ENCODE peak calls at places on chromosomes 1 and 21, in four cellular contexts. T is cardiac muscle cell, G is tibial nerve, C is OCI-LY7. O is an unnamed sample.

GRCh38 chr1:231420959-231421615 is 1.0 kb downstream of the EGLN1 start:
- DNase-seq in T (peak; percentile 75), G (no peak), C (peak; percentile 75), O (peak; percentile 84)

GRCh38 chr1:41078616-41079015 is 57.1 kb upstream of the SLFNL1 start:
- DNase-seq in T (no peak), G (no peak), C (no peak), O (no peak)

GRCh38 chr1:209051598-209051997 is 531.9 kb upstream of the CAMK1G start:
- DNase-seq in T (no peak), G (no peak), C (no peak), O (no peak)

GRCh38 chr1:218529691-218530310 is 184.7 kb downstream of the TGFB2 start:
- DNase-seq in T (no peak), G (no peak), C (no peak), O (no peak)

GRCh38 chr1:211724711-211725196 is 49.3 kb upstream of the NEK2 start:
- DNase-seq in T (no peak), G (no peak), C (no peak), O (no peak)

GRCh38 chr1:182488803-182489202 is 38.9 kb downstream of the RGSL1 start:
- DNase-seq in T (no peak), G (no peak), C (no peak), O (no peak)

GRCh38 chr1:115771094-115771846 is 2.8 kb upstream of the CASQ2 start:
- DNase-seq in T (no peak), G (no peak), C (no peak), O (no peak)

GRCh38 chr1:246609632-246610031 is 43.4 kb downstream of the CNST start:
- DNase-seq in T (no peak), G (no peak), C (no peak), O (no peak)

GRCh38 chr1:201088901-201089525 is 23.2 kb downstream of the CACNA1S start:
- DNase-seq in T (no peak), G (no peak), C (no peak), O (no peak)

GRCh38 chr1:9442266-9442846 is 96.9 kb upstream of the SLC25A33 start:
- DNase-seq in T (no peak), G (no peak), C (no peak), O (no peak)

GRCh38 chr1:14242145-14242544 is 356.3 kb upstream of the KAZN start:
- DNase-seq in T (no peak), G (no peak), C (no peak), O (no peak)

GRCh38 chr1:116268211-116268610 is 104.8 kb upstream of the ATP1A1 start:
- DNase-seq in T (no peak), G (no peak), C (no peak), O (peak; percentile 61)

GRCh38 chr1:212568978-212569537 is 39.5 kb upstream of the ATF3 start:
- DNase-seq in T (no peak), G (no peak), C (no peak), O (no peak)

GRCh38 chr1:153617677-153618076 is 1.6 kb upstream of the S100A14 start:
- DNase-seq in T (no peak), G (peak; percentile 55), C (peak; percentile 66), O (peak; percentile 95)

GRCh38 chr1:219903353-219903871 is 24.9 kb downstream of the SLC30A10 start:
- DNase-seq in T (no peak), G (no peak), C (no peak), O (no peak)

GRCh38 chr1:231040019-231040799 is at the start of gene FAM89A:
- DNase-seq in T (peak; percentile 71), G (peak; percentile 33), C (peak; percentile 68), O (peak; percentile 75)

GRCh38 chr21:46376231-46376628 is 52.3 kb downstream of the PCNT start:
- DNase-seq in T (no peak), G (no peak), C (no peak), O (no peak)

GRCh38 chr1:13605159-13605558 is 21.5 kb downstream of the PDPN start:
- DNase-seq in T (no peak), G (no peak), C (no peak), O (no peak)

GRCh38 chr1:243890576-243890975 is 40.5 kb upstream of the AKT3 start:
- DNase-seq in T (no peak), G (no peak), C (no peak), O (no peak)

GRCh38 chr1:9900142-9901043 is 9.7 kb downstream of the CTNNBIP1 start:
- DNase-seq in T (peak; percentile 87), G (no peak), C (no peak), O (no peak)

GRCh38 chr1:186094170-186094569 is 280.9 kb downstream of the TPR start:
- DNase-seq in T (no peak), G (no peak), C (no peak), O (no peak)

GRCh38 chr1:161182214-161182613 is 4.9 kb upstream of the B4GALT3 start:
- DNase-seq in T (no peak), G (no peak), C (no peak), O (no peak)

GRCh38 chr1:67738401-67738800 is 53.4 kb downstream of the GADD45A start:
- DNase-seq in T (peak; percentile 42), G (no peak), C (no peak), O (no peak)

GRCh38 chr1:205451202-205451601 is 4.6 kb downstream of the BLACAT1 start:
- DNase-seq in T (no peak), G (no peak), C (no peak), O (no peak)

GRCh38 chr1:169515641-169516040 is 29.9 kb upstream of the SLC19A2 start:
- DNase-seq in T (no peak), G (no peak), C (no peak), O (no peak)

GRCh38 chr1:47416319-47417128 is 439 bp downstream of the FOXE3 start:
- DNase-seq in T (no peak), G (no peak), C (no peak), O (no peak)

GRCh38 chr1:85208488-85208887 is 7.7 kb upstream of the SYDE2 start:
- DNase-seq in T (no peak), G (no peak), C (no peak), O (no peak)

GRCh38 chr1:111441573-111442192 is 7.4 kb downstream of the WDR77 start:
- DNase-seq in T (peak; percentile 68), G (no peak), C (peak; percentile 79), O (no peak)

GRCh38 chr1:168512864-168513595 is 30.8 kb downstream of the XCL2 start:
- DNase-seq in T (peak; percentile 94), G (no peak), C (no peak), O (no peak)

GRCh38 chr1:206556748-206557635 is 49.7 kb downstream of the RASSF5 start:
- DNase-seq in T (peak; percentile 81), G (peak; percentile 59), C (peak; percentile 88), O (peak; percentile 85)

GRCh38 chr1:12047120-12047876 is 15.8 kb upstream of the TNFRSF8 start:
- DNase-seq in T (no peak), G (no peak), C (no peak), O (no peak)

GRCh38 chr1:67485046-67485811 is 55.0 kb upstream of the SERBP1 start:
- DNase-seq in T (no peak), G (no peak), C (no peak), O (no peak)

GRCh38 chr1:55070291-55070690 is 30.9 kb downstream of the PCSK9 start:
- DNase-seq in T (no peak), G (no peak), C (no peak), O (no peak)
- H3K36me3 ChIP-seq in T (peaks cover 53% of the 10 kb centered on the region), G (peaks cover 15% of the 10 kb centered on the region), C (peaks cover 77% of the 10 kb centered on the region), O (peaks cover 79% of the 10 kb centered on the region)

DNA sequence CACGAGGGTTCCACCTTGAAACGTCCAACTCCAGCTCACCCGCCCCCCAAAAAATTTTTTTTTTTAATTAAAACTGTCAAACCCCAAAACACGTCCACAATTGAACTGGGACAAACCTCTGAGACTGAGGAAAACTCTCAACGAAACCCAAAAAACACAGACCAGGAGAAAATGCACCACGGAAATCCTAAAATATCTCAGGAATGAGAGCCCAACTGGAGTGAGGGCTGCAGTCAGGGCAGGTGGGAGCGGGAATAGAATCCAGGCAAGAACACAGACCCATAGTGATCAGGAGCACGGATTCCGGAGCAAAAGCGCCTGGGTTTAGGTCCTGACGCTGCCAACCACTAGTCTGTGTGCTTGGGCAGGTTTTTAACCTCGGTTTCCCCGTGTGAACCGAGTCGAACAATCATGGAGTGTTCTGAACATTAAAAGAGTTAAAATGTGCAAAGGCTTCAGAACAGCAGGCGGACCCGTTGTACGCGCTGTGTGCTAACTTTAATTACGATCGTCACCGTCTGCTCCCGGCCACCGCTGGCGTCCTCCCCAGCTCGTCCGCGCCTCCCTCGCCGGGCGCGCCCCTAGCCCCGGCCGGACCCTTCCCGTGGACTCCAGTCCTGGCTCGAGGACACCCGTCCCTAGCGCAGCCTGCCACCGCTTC is 624 bp downstream of the ARHGAP29 start:
- DNase-seq in T (peak; percentile 61), G (no peak), C (no peak), O (peak; percentile 62)
- H3K4me3 ChIP-seq in T (peak overlapping the region; percentile 95), G (peak overlapping the region; percentile 78), C (peak overlapping the region; percentile 52), O (peak overlapping the region; percentile 84)

GRCh38 chr1:77544845-77545244 is 137.6 kb downstream of the ZZZ3 start:
- DNase-seq in T (no peak), G (no peak), C (no peak), O (no peak)
- H3K27ac ChIP-seq in T (peak overlapping the region; percentile 81), G (no peak overlapping the region), C (no peak overlapping the region), O (no peak overlapping the region)

DNA sequence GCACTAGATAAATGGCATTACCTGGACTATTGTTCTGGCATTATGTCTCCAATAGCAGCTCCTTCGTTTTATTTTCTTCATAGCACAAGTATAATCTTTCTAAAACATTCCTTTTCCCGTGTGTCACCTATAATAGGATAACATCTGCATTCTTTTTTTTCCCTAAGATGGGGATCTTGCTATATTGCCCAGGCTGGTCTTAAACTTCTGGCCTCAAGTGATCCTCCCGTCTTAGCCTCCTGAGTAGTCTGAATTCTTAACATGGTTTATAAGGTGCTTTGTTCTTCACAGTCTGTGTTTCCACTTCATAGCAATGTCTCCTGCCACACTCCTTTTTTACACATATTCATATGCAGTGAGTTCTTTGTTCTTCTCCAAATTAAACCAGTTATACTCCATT is 8.6 kb upstream of the MOV10 start:
- DNase-seq in T (no peak), G (no peak), C (no peak), O (no peak)
- H3K36me3 ChIP-seq in T (peaks cover 61% of the 10 kb centered on the region), G (peaks cover 12% of the 10 kb centered on the region), C (peaks cover 98% of the 10 kb centered on the region), O (peaks cover 17% of the 10 kb centered on the region)

GRCh38 chr21:41768371-41769042 is 1.7 kb upstream of the RIPK4 start:
- DNase-seq in T (peak; percentile 66), G (no peak), C (peak; percentile 38), O (no peak)
- H3K4me3 ChIP-seq in T (peak overlapping the region; percentile 8), G (no peak overlapping the region), C (peak overlapping the region; percentile 32), O (peak overlapping the region; percentile 46)

GRCh38 chr1:28322209-28322608 is 6.6 kb upstream of the MED18 start:
- DNase-seq in T (no peak), G (no peak), C (no peak), O (no peak)
- H3K27ac ChIP-seq in T (no peak overlapping the region), G (no peak overlapping the region), C (no peak overlapping the region), O (no peak overlapping the region)

GRCh38 chr1:180186831-180187230 is 32.2 kb downstream of the QSOX1 start:
- DNase-seq in T (no peak), G (no peak), C (no peak), O (no peak)
- H3K36me3 ChIP-seq in T (peaks cover 5% of the 10 kb centered on the region), G (peaks cover 4% of the 10 kb centered on the region), C (no peaks in the 10 kb centered on the region), O (no peaks in the 10 kb centered on the region)

GRCh38 chr1:16205333-16205671 is 7.2 kb downstream of the ARHGEF19 start:
- DNase-seq in T (no peak), G (no peak), C (no peak), O (no peak)
- H3K4me3 ChIP-seq in T (no peak overlapping the region), G (no peak overlapping the region), C (no peak overlapping the region), O (no peak overlapping the region)

GRCh38 chr1:204262506-204263239 is 48.9 kb upstream of the GOLT1A start:
- DNase-seq in T (peak; percentile 53), G (no peak), C (no peak), O (no peak)
- H3K27ac ChIP-seq in T (peak overlapping the region; percentile 84), G (no peak overlapping the region), C (no peak overlapping the region), O (no peak overlapping the region)